ENCODE peak calls at places on chromosomes 11 and 22, in eight cellular contexts. One of them, this sample, is unnamed.

GRCh38 chr22:31248138-31248745 is 36.1 kb downstream of the LIMK2 start:
- DNase-seq in HFF-Myc: peak
- DNase-seq in heart left ventricle: peak
- DNase-seq in OCI-LY7: peak
- DNase-seq in fibroblast of mammary gland: peak
- DNase-seq in fibroblast of pulmonary artery: peak
- DNase-seq in GM12878: no peak
- DNase-seq in IMR-90: peak
- DNase-seq in this sample: peak

GRCh38 chr11:12164061-12165014 is 53.9 kb downstream of the MICAL2 start:
- DNase-seq in heart left ventricle: no peak
- DNase-seq in HFF-Myc: peak
- DNase-seq in OCI-LY7: no peak
- DNase-seq in IMR-90: peak
- DNase-seq in fibroblast of mammary gland: peak
- DNase-seq in GM12878: no peak
- DNase-seq in fibroblast of pulmonary artery: peak
- DNase-seq in this sample: no peak

GRCh38 chr11:82790723-82791487 is 57.2 kb upstream of the FAM181B start:
- DNase-seq in fibroblast of pulmonary artery: peak
- DNase-seq in IMR-90: no peak
- DNase-seq in OCI-LY7: peak
- DNase-seq in heart left ventricle: no peak
- DNase-seq in GM12878: no peak
- DNase-seq in fibroblast of mammary gland: no peak
- DNase-seq in HFF-Myc: no peak
- DNase-seq in this sample: no peak

GRCh38 chr11:69209936-69210659 is 54.4 kb downstream of the SMIM38 start:
- DNase-seq in GM12878: peak
- DNase-seq in heart left ventricle: peak
- DNase-seq in OCI-LY7: no peak
- DNase-seq in IMR-90: no peak
- DNase-seq in fibroblast of mammary gland: no peak
- DNase-seq in fibroblast of pulmonary artery: no peak
- DNase-seq in HFF-Myc: no peak
- DNase-seq in this sample: no peak

GRCh38 chr11:63998558-63999348 is 12.5 kb downstream of the OTUB1 start:
- DNase-seq in OCI-LY7: no peak
- DNase-seq in HFF-Myc: no peak
- DNase-seq in fibroblast of mammary gland: no peak
- DNase-seq in heart left ventricle: no peak
- DNase-seq in IMR-90: no peak
- DNase-seq in GM12878: no peak
- DNase-seq in fibroblast of pulmonary artery: no peak
- DNase-seq in this sample: no peak

GRCh38 chr11:65188486-65188885 is 6.8 kb downstream of the CAPN1 start:
- DNase-seq in fibroblast of mammary gland: no peak
- DNase-seq in heart left ventricle: no peak
- DNase-seq in OCI-LY7: no peak
- DNase-seq in HFF-Myc: no peak
- DNase-seq in IMR-90: no peak
- DNase-seq in GM12878: no peak
- DNase-seq in fibroblast of pulmonary artery: no peak
- DNase-seq in this sample: no peak

GRCh38 chr11:64843971-64844329 is 503 bp downstream of the CDC42BPG start:
- DNase-seq in fibroblast of mammary gland: no peak
- DNase-seq in IMR-90: no peak
- DNase-seq in GM12878: no peak
- DNase-seq in heart left ventricle: no peak
- DNase-seq in OCI-LY7: no peak
- DNase-seq in HFF-Myc: no peak
- DNase-seq in fibroblast of pulmonary artery: no peak
- DNase-seq in this sample: no peak

GRCh38 chr11:96116341-96116740 is 192.4 kb upstream of the MTMR2 start:
- DNase-seq in heart left ventricle: no peak
- DNase-seq in GM12878: no peak
- DNase-seq in HFF-Myc: no peak
- DNase-seq in fibroblast of pulmonary artery: no peak
- DNase-seq in OCI-LY7: no peak
- DNase-seq in IMR-90: peak
- DNase-seq in fibroblast of mammary gland: no peak
- DNase-seq in this sample: no peak

GRCh38 chr11:73142128-73142377 is at the start of gene FCHSD2:
- DNase-seq in fibroblast of mammary gland: no peak
- DNase-seq in fibroblast of pulmonary artery: no peak
- DNase-seq in heart left ventricle: no peak
- DNase-seq in IMR-90: no peak
- DNase-seq in OCI-LY7: no peak
- DNase-seq in HFF-Myc: no peak
- DNase-seq in GM12878: no peak
- DNase-seq in this sample: no peak

GRCh38 chr11:72696866-72697428 is 22.7 kb upstream of the PDE2A start:
- DNase-seq in OCI-LY7: no peak
- DNase-seq in GM12878: no peak
- DNase-seq in fibroblast of mammary gland: peak
- DNase-seq in heart left ventricle: peak
- DNase-seq in IMR-90: no peak
- DNase-seq in fibroblast of pulmonary artery: no peak
- DNase-seq in HFF-Myc: no peak
- DNase-seq in this sample: no peak

GRCh38 chr11:2507212-2507901 is 62.5 kb downstream of the KCNQ1 start:
- DNase-seq in heart left ventricle: peak
- DNase-seq in HFF-Myc: no peak
- DNase-seq in fibroblast of pulmonary artery: no peak
- DNase-seq in OCI-LY7: no peak
- DNase-seq in GM12878: no peak
- DNase-seq in IMR-90: no peak
- DNase-seq in fibroblast of mammary gland: no peak
- DNase-seq in this sample: no peak

GRCh38 chr11:111983187-111983986 is 41.8 kb upstream of the DLAT start:
- DNase-seq in fibroblast of mammary gland: no peak
- DNase-seq in HFF-Myc: no peak
- DNase-seq in heart left ventricle: no peak
- DNase-seq in OCI-LY7: no peak
- DNase-seq in GM12878: no peak
- DNase-seq in fibroblast of pulmonary artery: no peak
- DNase-seq in IMR-90: peak
- DNase-seq in this sample: no peak

GRCh38 chr11:2257023-2257700 is 13.2 kb downstream of the ASCL2 start:
- DNase-seq in GM12878: no peak
- DNase-seq in heart left ventricle: no peak
- DNase-seq in IMR-90: no peak
- DNase-seq in fibroblast of mammary gland: no peak
- DNase-seq in fibroblast of pulmonary artery: no peak
- DNase-seq in HFF-Myc: no peak
- DNase-seq in OCI-LY7: no peak
- DNase-seq in this sample: no peak

GRCh38 chr22:37741312-37741795 is 44.5 kb downstream of the TRIOBP start:
- DNase-seq in GM12878: no peak
- DNase-seq in HFF-Myc: peak
- DNase-seq in OCI-LY7: no peak
- DNase-seq in IMR-90: peak
- DNase-seq in heart left ventricle: peak
- DNase-seq in fibroblast of pulmonary artery: peak
- DNase-seq in fibroblast of mammary gland: peak
- DNase-seq in this sample: no peak

GRCh38 chr22:37267128-37267587 is 15.2 kb upstream of the CYTH4 start:
- DNase-seq in fibroblast of pulmonary artery: no peak
- DNase-seq in fibroblast of mammary gland: no peak
- DNase-seq in heart left ventricle: peak
- DNase-seq in IMR-90: no peak
- DNase-seq in OCI-LY7: peak
- DNase-seq in GM12878: no peak
- DNase-seq in HFF-Myc: no peak
- DNase-seq in this sample: no peak

GRCh38 chr22:47192651-47193437 is 430.4 kb downstream of the TBC1D22A start:
- DNase-seq in fibroblast of mammary gland: no peak
- DNase-seq in HFF-Myc: no peak
- DNase-seq in heart left ventricle: no peak
- DNase-seq in GM12878: no peak
- DNase-seq in OCI-LY7: peak
- DNase-seq in IMR-90: no peak
- DNase-seq in fibroblast of pulmonary artery: no peak
- DNase-seq in this sample: no peak

GRCh38 chr22:25509391-25509791 is 55.1 kb upstream of the GRK3 start:
- DNase-seq in HFF-Myc: no peak
- DNase-seq in fibroblast of mammary gland: peak
- DNase-seq in GM12878: no peak
- DNase-seq in heart left ventricle: no peak
- DNase-seq in OCI-LY7: no peak
- DNase-seq in fibroblast of pulmonary artery: peak
- DNase-seq in IMR-90: peak
- DNase-seq in this sample: no peak

GRCh38 chr11:65225284-65226102 is 36.3 kb upstream of the POLA2 start:
- DNase-seq in GM12878: no peak
- DNase-seq in fibroblast of mammary gland: peak
- DNase-seq in heart left ventricle: peak
- DNase-seq in IMR-90: peak
- DNase-seq in HFF-Myc: no peak
- DNase-seq in OCI-LY7: peak
- DNase-seq in fibroblast of pulmonary artery: peak
- DNase-seq in this sample: no peak

GRCh38 chr11:126088999-126089398 is 26.3 kb upstream of the CDON start:
- DNase-seq in OCI-LY7: no peak
- DNase-seq in HFF-Myc: no peak
- DNase-seq in IMR-90: no peak
- DNase-seq in GM12878: no peak
- DNase-seq in heart left ventricle: no peak
- DNase-seq in fibroblast of mammary gland: no peak
- DNase-seq in fibroblast of pulmonary artery: no peak
- DNase-seq in this sample: no peak

GRCh38 chr22:48938741-48939140 is 888.9 kb downstream of the BRD1 start:
- DNase-seq in HFF-Myc: no peak
- DNase-seq in IMR-90: no peak
- DNase-seq in fibroblast of mammary gland: no peak
- DNase-seq in GM12878: no peak
- DNase-seq in fibroblast of pulmonary artery: no peak
- DNase-seq in heart left ventricle: no peak
- DNase-seq in OCI-LY7: no peak
- DNase-seq in this sample: no peak

GRCh38 chr11:118646393-118646792 is 33.1 kb downstream of the TREH start:
- DNase-seq in IMR-90: no peak
- DNase-seq in GM12878: no peak
- DNase-seq in fibroblast of pulmonary artery: no peak
- DNase-seq in fibroblast of mammary gland: peak
- DNase-seq in OCI-LY7: no peak
- DNase-seq in heart left ventricle: peak
- DNase-seq in HFF-Myc: no peak
- DNase-seq in this sample: no peak

DNA sequence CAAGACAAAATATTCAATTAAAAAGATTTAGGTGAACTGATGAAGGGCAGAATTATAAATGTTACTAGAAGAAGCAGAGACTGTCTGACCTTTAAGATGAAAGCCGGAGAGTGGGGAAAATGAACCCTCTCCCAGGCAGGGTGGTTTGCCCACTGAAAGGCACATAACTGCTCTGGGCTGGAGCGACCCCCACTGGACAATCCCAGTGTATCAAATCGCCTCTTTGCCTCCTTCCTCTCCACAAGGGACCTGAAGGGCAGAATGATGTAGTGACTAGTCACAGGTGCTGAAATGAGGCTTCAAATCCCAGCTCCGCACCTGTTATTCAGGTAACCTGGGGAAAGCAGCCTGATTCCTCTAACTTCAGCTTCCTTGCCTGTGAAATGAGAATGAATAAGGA is 69.0 kb downstream of the EFCAB6 start:
- DNase-seq in fibroblast of pulmonary artery: no peak
- DNase-seq in heart left ventricle: no peak
- DNase-seq in GM12878: no peak
- DNase-seq in fibroblast of mammary gland: no peak
- DNase-seq in OCI-LY7: no peak
- DNase-seq in IMR-90: no peak
- DNase-seq in HFF-Myc: no peak
- DNase-seq in this sample: no peak
- TF ChIP-seq CTCF in fibroblast of pulmonary artery: no peak
- TF ChIP-seq CTCF in heart left ventricle: no peak
- TF ChIP-seq CTCF in GM12878: no peak
- TF ChIP-seq CTCF in fibroblast of mammary gland: no peak
- TF ChIP-seq CTCF in OCI-LY7: no peak
- TF ChIP-seq CTCF in IMR-90: no peak
- TF ChIP-seq CTCF in HFF-Myc: peak
- TF ChIP-seq CTCF in this sample: peak

GRCh38 chr11:117239295-117239694 is 6.8 kb downstream of the RNF214 start:
- DNase-seq in heart left ventricle: no peak
- DNase-seq in fibroblast of pulmonary artery: peak
- DNase-seq in GM12878: no peak
- DNase-seq in OCI-LY7: no peak
- DNase-seq in IMR-90: peak
- DNase-seq in fibroblast of mammary gland: peak
- DNase-seq in HFF-Myc: peak
- DNase-seq in this sample: no peak
- TF ChIP-seq CTCF in heart left ventricle: no peak
- TF ChIP-seq CTCF in fibroblast of pulmonary artery: peak
- TF ChIP-seq CTCF in GM12878: no peak
- TF ChIP-seq CTCF in OCI-LY7: peak
- TF ChIP-seq CTCF in IMR-90: peak
- TF ChIP-seq CTCF in fibroblast of mammary gland: peak
- TF ChIP-seq CTCF in HFF-Myc: peak
- TF ChIP-seq CTCF in this sample: peak

DNA sequence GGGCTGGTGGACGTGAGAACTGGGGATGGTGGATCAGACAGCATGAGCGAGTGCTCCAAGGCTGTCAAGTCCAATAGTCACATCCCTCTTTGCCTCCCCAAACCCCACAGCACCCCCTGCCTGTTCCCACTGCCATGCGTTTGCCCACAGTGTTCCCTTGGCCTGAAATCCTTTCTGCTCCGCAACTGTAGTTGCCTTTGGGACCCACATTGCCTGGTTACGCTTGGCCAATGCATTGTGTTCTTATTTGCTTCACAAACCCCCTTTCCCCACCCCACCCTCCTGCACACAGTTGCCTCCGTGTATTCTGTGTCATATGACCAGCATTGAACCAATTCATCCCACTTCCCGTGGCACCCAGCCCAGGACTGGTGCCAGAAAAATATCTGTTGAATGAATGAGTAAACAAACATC is 2.1 kb upstream of the KIAA0930 start:
- DNase-seq in OCI-LY7: no peak
- DNase-seq in fibroblast of mammary gland: peak
- DNase-seq in GM12878: no peak
- DNase-seq in fibroblast of pulmonary artery: peak
- DNase-seq in IMR-90: no peak
- DNase-seq in HFF-Myc: no peak
- DNase-seq in heart left ventricle: peak
- DNase-seq in this sample: no peak
- TF ChIP-seq CTCF in OCI-LY7: peak
- TF ChIP-seq CTCF in fibroblast of mammary gland: peak
- TF ChIP-seq CTCF in GM12878: peak
- TF ChIP-seq CTCF in fibroblast of pulmonary artery: peak
- TF ChIP-seq CTCF in IMR-90: peak
- TF ChIP-seq CTCF in HFF-Myc: peak
- TF ChIP-seq CTCF in heart left ventricle: no peak
- TF ChIP-seq CTCF in this sample: peak

GRCh38 chr22:35894464-35894878 is 134.2 kb downstream of the RBFOX2 start:
- DNase-seq in HFF-Myc: no peak
- DNase-seq in OCI-LY7: peak
- DNase-seq in IMR-90: no peak
- DNase-seq in fibroblast of mammary gland: no peak
- DNase-seq in GM12878: no peak
- DNase-seq in heart left ventricle: peak
- DNase-seq in fibroblast of pulmonary artery: peak
- DNase-seq in this sample: no peak
- TF ChIP-seq CTCF in HFF-Myc: no peak
- TF ChIP-seq CTCF in OCI-LY7: peak
- TF ChIP-seq CTCF in IMR-90: no peak
- TF ChIP-seq CTCF in fibroblast of mammary gland: no peak
- TF ChIP-seq CTCF in GM12878: no peak
- TF ChIP-seq CTCF in heart left ventricle: no peak
- TF ChIP-seq CTCF in fibroblast of pulmonary artery: no peak
- TF ChIP-seq CTCF in this sample: no peak

GRCh38 chr11:43947003-43947500 is 4.6 kb downstream of the C11orf96 start:
- DNase-seq in OCI-LY7: no peak
- DNase-seq in fibroblast of pulmonary artery: peak
- DNase-seq in HFF-Myc: no peak
- DNase-seq in IMR-90: peak
- DNase-seq in GM12878: no peak
- DNase-seq in fibroblast of mammary gland: peak
- DNase-seq in heart left ventricle: peak
- DNase-seq in this sample: no peak
- TF ChIP-seq CTCF in OCI-LY7: no peak
- TF ChIP-seq CTCF in fibroblast of pulmonary artery: peak
- TF ChIP-seq CTCF in HFF-Myc: peak
- TF ChIP-seq CTCF in IMR-90: peak
- TF ChIP-seq CTCF in GM12878: no peak
- TF ChIP-seq CTCF in fibroblast of mammary gland: peak
- TF ChIP-seq CTCF in heart left ventricle: no peak
- TF ChIP-seq CTCF in this sample: peak

This sample was measured in D721Med.